ENCODE peak calls at places on chromosomes 2 and 18, in ten cellular contexts. D, H, X, L, C, F, S, G, U and Y are unnamed samples.

GRCh38 chr18:26920644-26921043 is 55.1 kb upstream of the AQP4 start:
- DNase-seq in D (no peak), H (no peak), X (no peak), L (no peak), C (peak; percentile 9), F (no peak), S (no peak), G (no peak), U (no peak), Y (no peak)

GRCh38 chr2:8300905-8301304 is 381.0 kb upstream of the ID2 start:
- DNase-seq in D (no peak), H (no peak), X (no peak), L (no peak), C (no peak), F (no peak), S (no peak), G (peak; percentile 9), U (no peak), Y (no peak)

GRCh38 chr2:158740591-158740990 is 54.5 kb upstream of the DAPL1 start:
- DNase-seq in D (no peak), H (peak; percentile 40), X (no peak), L (no peak), C (no peak), F (peak; percentile 66), S (no peak), G (no peak), U (no peak), Y (no peak)

GRCh38 chr2:42964444-42965081 is 172.2 kb upstream of the HAAO start:
- DNase-seq in D (peak; percentile 66), H (peak; percentile 86), X (no peak), L (no peak), C (peak; percentile 16), F (peak; percentile 98), S (peak; percentile 44), G (peak; percentile 55), U (no peak), Y (no peak)

GRCh38 chr2:86510436-86510933 is 52.8 kb downstream of the CHMP3 start:
- DNase-seq in D (no peak), H (no peak), X (no peak), L (no peak), C (no peak), F (no peak), S (no peak), G (no peak), U (no peak), Y (no peak)

GRCh38 chr2:85095094-85095493 is 38.1 kb upstream of the TCF7L1 start:
- DNase-seq in D (no peak), H (peak; percentile 16), X (no peak), L (no peak), C (no peak), F (peak; percentile 25), S (no peak), G (no peak), U (no peak), Y (no peak)

GRCh38 chr2:111050701-111051376 is 69.9 kb upstream of the BCL2L11 start:
- DNase-seq in D (no peak), H (no peak), X (no peak), L (no peak), C (no peak), F (no peak), S (no peak), G (peak; percentile 18), U (no peak), Y (no peak)

GRCh38 chr2:10905006-10905871 is 6.5 kb upstream of the KCNF1 start:
- DNase-seq in D (no peak), H (no peak), X (no peak), L (no peak), C (no peak), F (no peak), S (no peak), G (no peak), U (no peak), Y (no peak)

GRCh38 chr2:79723830-79724229 is 211.0 kb downstream of the CTNNA2 start:
- DNase-seq in D (no peak), H (peak; percentile 76), X (no peak), L (no peak), C (no peak), F (peak; percentile 81), S (no peak), G (no peak), U (no peak), Y (no peak)

GRCh38 chr18:73983970-73984369 is 163.7 kb downstream of the FBXO15 start:
- DNase-seq in D (no peak), H (no peak), X (no peak), L (no peak), C (no peak), F (no peak), S (no peak), G (no peak), U (no peak), Y (no peak)

GRCh38 chr18:73979742-73980141 is 167.9 kb downstream of the FBXO15 start:
- DNase-seq in D (no peak), H (no peak), X (no peak), L (no peak), C (no peak), F (peak; percentile 4), S (no peak), G (no peak), U (no peak), Y (no peak)

GRCh38 chr18:73975266-73975665 is 172.4 kb downstream of the FBXO15 start:
- DNase-seq in D (no peak), H (peak; percentile 35), X (no peak), L (no peak), C (no peak), F (peak; percentile 10), S (no peak), G (no peak), U (no peak), Y (no peak)

GRCh38 chr18:73983496-73983895 is 164.1 kb downstream of the FBXO15 start:
- DNase-seq in D (no peak), H (no peak), X (no peak), L (no peak), C (no peak), F (no peak), S (no peak), G (no peak), U (no peak), Y (no peak)

DNA sequence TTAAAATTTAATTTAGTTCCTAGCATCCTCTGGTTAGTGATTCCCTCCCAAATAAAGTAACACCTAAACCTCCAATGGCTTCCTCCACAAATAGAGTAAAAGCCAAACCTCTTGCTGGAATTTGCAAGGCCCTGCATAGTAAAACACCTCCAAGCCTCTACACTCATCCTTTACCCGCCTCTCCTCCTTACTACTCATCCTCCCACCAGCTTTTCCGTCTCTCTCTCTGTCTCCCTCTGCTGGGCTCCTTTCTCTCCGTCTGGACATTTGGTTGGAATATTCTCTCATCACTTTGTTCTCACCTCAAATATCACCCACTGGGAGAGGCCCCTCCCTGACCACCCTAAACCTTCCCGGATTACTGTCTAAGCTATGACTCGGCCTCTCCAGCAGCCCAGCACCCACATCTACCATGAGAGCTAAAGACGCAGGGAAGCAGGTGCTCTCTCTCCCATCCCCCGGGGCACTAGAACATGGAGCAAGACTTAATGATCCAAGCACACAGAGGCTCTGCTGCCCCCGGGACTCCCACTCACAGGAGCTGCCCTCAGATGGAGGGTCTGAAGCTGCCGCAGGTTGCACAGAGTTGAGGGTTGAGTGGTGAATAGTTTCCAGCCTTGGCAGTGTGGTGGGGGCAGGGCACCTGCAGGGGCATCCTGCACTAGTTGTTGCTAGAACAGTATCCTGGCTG is 167.2 kb downstream of the FBXO15 start:
- DNase-seq in D (no peak), H (peak; percentile 16), X (no peak), L (peak; percentile 65), C (peak; percentile 53), F (no peak), S (no peak), G (no peak), U (no peak), Y (no peak)
- TF ChIP-seq CTCF in D (no peak), H (peak; percentile 61), X (peak; percentile 75), L (peak; percentile 54), C (peak; percentile 41), F (peak; percentile 40), S (no peak), G (no peak), U (no peak), Y (no peak)

GRCh38 chr2:31428001-31428418 is 13.5 kb upstream of the XDH start:
- DNase-seq in D (no peak), H (no peak), X (no peak), L (no peak), C (no peak), F (no peak), S (no peak), G (no peak), U (no peak), Y (no peak)
- TF ChIP-seq CTCF in D (no peak), H (peak; percentile 61), X (no peak), L (no peak), C (peak; percentile 30), F (no peak), S (no peak), G (no peak), U (no peak), Y (no peak)

GRCh38 chr2:211055438-211055837 is 499.0 kb downstream of the CPS1 start:
- DNase-seq in D (no peak), H (no peak), X (no peak), L (peak; percentile 27), C (no peak), F (no peak), S (no peak), G (no peak), U (no peak), Y (no peak)
- TF ChIP-seq CTCF in D (no peak), H (peak; percentile 51), X (peak; percentile 62), L (peak; percentile 40), C (peak; percentile 17), F (no peak), S (no peak), G (no peak), U (no peak), Y (no peak)

GRCh38 chr2:35314049-35314448 is 1041.5 kb upstream of the CRIM1 start:
- DNase-seq in D (no peak), H (no peak), X (no peak), L (no peak), C (no peak), F (no peak), S (no peak), G (no peak), U (no peak), Y (no peak)
- TF ChIP-seq CTCF in D (no peak), H (no peak), X (no peak), L (no peak), C (no peak), F (no peak), S (no peak), G (no peak), U (no peak), Y (no peak)